ENCODE peak calls at places on chromosomes 5 and 9, in four cellular contexts. U is posterior cingulate gyrus, P is substantia nigra, J is LoVo. F is an unnamed sample.
A peak's percentile ranks its signal among the peaks of the same experiment; 100 is the strongest.

GRCh38 chr5:57816108-57816507 is 333.5 kb upstream of the ACTBL2 start:
- DNase-seq in U (no peak), P (no peak), J (peak; percentile 66), F (no peak)

GRCh38 chr5:8341416-8341815 is 472.5 kb downstream of the MTRR start:
- DNase-seq in U (no peak), P (no peak), J (no peak), F (no peak)

GRCh38 chr9:133102190-133103021 is 18.6 kb downstream of the RALGDS start:
- DNase-seq in U (no peak), P (no peak), J (no peak), F (no peak)

GRCh38 chr9:126532019-126532462 is 81.7 kb upstream of the LMX1B start:
- DNase-seq in U (no peak), P (no peak), J (no peak), F (no peak)

GRCh38 chr9:10282084-10282483 is 330.7 kb downstream of the PTPRD start:
- DNase-seq in U (no peak), P (no peak), J (no peak), F (no peak)

GRCh38 chr9:38142201-38142600 is 73.2 kb upstream of the SHB start:
- DNase-seq in U (no peak), P (no peak), J (no peak), F (no peak)

GRCh38 chr5:141420855-141421488 is at the start of gene PCDHGA11:
- DNase-seq in U (no peak), P (no peak), J (no peak), F (no peak)

GRCh38 chr5:173673295-173674170 is 57.1 kb upstream of the BOD1 start:
- DNase-seq in U (no peak), P (no peak), J (no peak), F (no peak)

GRCh38 chr5:9927106-9927505 is 297.0 kb upstream of the TAS2R1 start:
- DNase-seq in U (no peak), P (no peak), J (no peak), F (no peak)

GRCh38 chr9:108052431-108053080 is 563.0 kb upstream of the KLF4 start:
- DNase-seq in U (no peak), P (no peak), J (no peak), F (no peak)

GRCh38 chr5:169024426-169024825 is 276.5 kb downstream of the SLIT3 start:
- DNase-seq in U (no peak), P (no peak), J (no peak), F (no peak)

GRCh38 chr5:144035341-144035740 is 135.1 kb downstream of the YIPF5 start:
- DNase-seq in U (no peak), P (no peak), J (no peak), F (no peak)

GRCh38 chr5:2029206-2029605 is 146.5 kb upstream of the IRX4 start:
- DNase-seq in U (no peak), P (no peak), J (no peak), F (no peak)

GRCh38 chr9:107636596-107637405 is 147.2 kb upstream of the KLF4 start:
- DNase-seq in U (no peak), P (no peak), J (no peak), F (no peak)

GRCh38 chr5:107915413-107915812 is 244.7 kb upstream of the EFNA5 start:
- DNase-seq in U (no peak), P (no peak), J (no peak), F (no peak)

GRCh38 chr5:138000102-138000723 is 32.7 kb downstream of the FAM13B start:
- DNase-seq in U (no peak), P (no peak), J (no peak), F (no peak)

GRCh38 chr5:152379331-152379730 is 25.7 kb downstream of the NMUR2 start:
- DNase-seq in U (no peak), P (no peak), J (no peak), F (no peak)

GRCh38 chr5:142176255-142176654 is 67.7 kb downstream of the NDFIP1 start:
- DNase-seq in U (no peak), P (no peak), J (no peak), F (no peak)

GRCh38 chr5:78008356-78008967 is 232.3 kb upstream of the TBCA start:
- DNase-seq in U (peak; percentile 59), P (peak; percentile 23), J (peak; percentile 34), F (peak; percentile 26)

GRCh38 chr9:136100700-136101614 is 5.9 kb upstream of the NACC2 start:
- DNase-seq in U (no peak), P (no peak), J (no peak), F (no peak)

GRCh38 chr9:129624947-129625346 is 1.0 kb upstream of the NTMT1 start:
- DNase-seq in U (no peak), P (no peak), J (no peak), F (no peak)

GRCh38 chr9:114732842-114733241 is 50.9 kb upstream of the TEX48 start:
- DNase-seq in U (no peak), P (no peak), J (peak; percentile 57), F (no peak)

GRCh38 chr5:75260708-75261107 is 24.0 kb upstream of the ANKRD31 start:
- DNase-seq in U (no peak), P (no peak), J (no peak), F (no peak)

GRCh38 chr9:5818424-5819142 is 14.3 kb downstream of the ERMP1 start:
- DNase-seq in U (no peak), P (no peak), J (no peak), F (no peak)

GRCh38 chr5:106306313-106307028 is 1364.3 kb downstream of the EFNA5 start:
- DNase-seq in U (no peak), P (no peak), J (no peak), F (no peak)

GRCh38 chr5:175671013-175671412 is 13.1 kb downstream of the HRH2 start:
- DNase-seq in U (no peak), P (no peak), J (no peak), F (no peak)

GRCh38 chr9:7704543-7704942 is 95.0 kb downstream of the DMAC1 start:
- DNase-seq in U (no peak), P (no peak), J (no peak), F (no peak)

GRCh38 chr5:9655641-9656040 is 25.5 kb upstream of the TAS2R1 start:
- DNase-seq in U (no peak), P (no peak), J (no peak), F (no peak)

GRCh38 chr9:89507626-89508025 is 9.7 kb upstream of the SEMA4D start:
- DNase-seq in U (no peak), P (no peak), J (no peak), F (no peak)

GRCh38 chr9:37727002-37727401 is 26.6 kb upstream of the TRMT10B start:
- DNase-seq in U (no peak), P (no peak), J (no peak), F (no peak)

GRCh38 chr9:4048441-4048840 is 251.4 kb downstream of the GLIS3 start:
- DNase-seq in U (no peak), P (no peak), J (no peak), F (no peak)

GRCh38 chr9:95379630-95380029 is 62.1 kb upstream of the FANCC start:
- DNase-seq in U (no peak), P (no peak), J (no peak), F (no peak)

GRCh38 chr5:142830241-142831018 is 60.3 kb downstream of the ARHGAP26 start:
- DNase-seq in U (no peak), P (no peak), J (no peak), F (no peak)

GRCh38 chr9:114371986-114372917 is 15.5 kb downstream of the AKNA start:
- DNase-seq in U (no peak), P (no peak), J (no peak), F (no peak)

GRCh38 chr9:21711504-21711903 is 90.9 kb upstream of the MTAP start:
- DNase-seq in U (no peak), P (no peak), J (peak; percentile 32), F (no peak)

GRCh38 chr5:59665086-59665831 is 228.3 kb downstream of the PDE4D start:
- DNase-seq in U (no peak), P (no peak), J (no peak), F (no peak)

GRCh38 chr9:123069010-123069481 is 35.6 kb downstream of the GPR21 start:
- DNase-seq in U (no peak), P (no peak), J (no peak), F (no peak)

GRCh38 chr5:38208782-38209378 is 49.5 kb upstream of the EGFLAM start:
- DNase-seq in U (peak; percentile 35), P (no peak), J (peak; percentile 25), F (peak; percentile 12)